ENCODE peak calls at places on chromosomes 4 and X, in four cellular contexts. A is ascending aorta; P is AG08395; E is naive thymus-derived CD8-positive, alpha-beta T cell. Y is an unnamed sample.

GRCh38 chrX:154120567-154120966 is 23.1 kb upstream of the MECP2 start:
- DNase-seq in A (no peak), P (no peak), E (no peak), Y (no peak)

GRCh38 chr4:757111-757510 is 51.5 kb downstream of the PCGF3 start:
- DNase-seq in A (no peak), P (no peak), E (no peak), Y (no peak)

GRCh38 chr4:48752726-48753125 is 27.4 kb downstream of the FRYL start:
- DNase-seq in A (no peak), P (no peak), E (no peak), Y (peak; percentile 73)

GRCh38 chrX:104697264-104697663 is 131.3 kb downstream of the IL1RAPL2 start:
- DNase-seq in A (no peak), P (no peak), E (no peak), Y (peak; percentile 14)

GRCh38 chr4:42280327-42281095 is 116.8 kb upstream of the SHISA3 start:
- DNase-seq in A (no peak), P (peak; percentile 34), E (no peak), Y (peak; percentile 53)

GRCh38 chrX:134631404-134632346 is 26.6 kb downstream of the PLAC1 start:
- DNase-seq in A (no peak), P (peak; percentile 71), E (no peak), Y (no peak)

GRCh38 chr4:133493776-133494175 is 344.7 kb downstream of the PCDH10 start:
- DNase-seq in A (no peak), P (no peak), E (no peak), Y (no peak)

GRCh38 chr4:40196724-40197281 is at the start of gene RHOH:
- DNase-seq in A (no peak), P (no peak), E (peak; percentile 94), Y (peak; percentile 89)

GRCh38 chr4:54473077-54473545 is 184.6 kb upstream of the KIT start:
- DNase-seq in A (no peak), P (peak; percentile 48), E (no peak), Y (no peak)

GRCh38 chrX:120036704-120037103 is 40.8 kb downstream of the RHOXF2B start:
- DNase-seq in A (no peak), P (no peak), E (no peak), Y (no peak)

GRCh38 chr4:98828801-98829200 is 100.1 kb downstream of the EIF4E start:
- DNase-seq in A (no peak), P (no peak), E (peak; percentile 63), Y (peak; percentile 23)

GRCh38 chrX:45755719-45756118 is 555.0 kb upstream of the DIPK2B start:
- DNase-seq in A (no peak), P (no peak), E (no peak), Y (no peak)

GRCh38 chr4:171812377-171813194 is 618 bp upstream of the GALNTL6 start:
- DNase-seq in A (no peak), P (peak; percentile 3), E (no peak), Y (peak; percentile 70)

GRCh38 chr4:100823066-100823992 is 305.5 kb upstream of the EMCN start:
- DNase-seq in A (no peak), P (no peak), E (no peak), Y (no peak)

GRCh38 chrX:1109580-1110119 is 102.8 kb downstream of the CRLF2 start:
- DNase-seq in A (no peak), P (no peak), E (no peak), Y (no peak)

GRCh38 chr4:118989098-118990080 is 100.7 kb downstream of the SYNPO2 start:
- DNase-seq in A (no peak), P (peak; percentile 80), E (no peak), Y (no peak)

GRCh38 chrX:21806691-21807090 is 32.7 kb upstream of the MBTPS2 start:
- DNase-seq in A (no peak), P (no peak), E (no peak), Y (no peak)

GRCh38 chr4:68077737-68078136 is 51.9 kb downstream of the TMPRSS11F start:
- DNase-seq in A (no peak), P (no peak), E (no peak), Y (no peak)

GRCh38 chrX:151875270-151876026 is 37.2 kb upstream of the MAGEA4 start:
- DNase-seq in A (no peak), P (no peak), E (no peak), Y (no peak)

GRCh38 chrX:149527705-149528104 is 13.1 kb upstream of the EOLA1 start:
- DNase-seq in A (no peak), P (peak; percentile 14), E (peak; percentile 65), Y (peak; percentile 76)

GRCh38 chr4:139222215-139222614 is 45.2 kb upstream of the ELF2 start:
- DNase-seq in A (no peak), P (no peak), E (no peak), Y (no peak)

GRCh38 chrX:132818638-132819037 is 139.8 kb downstream of the HS6ST2 start:
- DNase-seq in A (no peak), P (no peak), E (no peak), Y (no peak)

GRCh38 chr4:22129454-22130075 is 181.0 kb upstream of the KCNIP4 start:
- DNase-seq in A (no peak), P (peak; percentile 1), E (no peak), Y (peak; percentile 52)

GRCh38 chrX:135596495-135596894 is 76.0 kb downstream of the INTS6L start:
- DNase-seq in A (no peak), P (peak; percentile 38), E (peak; percentile 60), Y (peak; percentile 43)

GRCh38 chr4:8173641-8174242 is 15.1 kb upstream of the ABLIM2 start:
- DNase-seq in A (no peak), P (no peak), E (no peak), Y (no peak)

GRCh38 chr4:74424111-74424510 is 20.8 kb upstream of the AREG start:
- DNase-seq in A (no peak), P (no peak), E (no peak), Y (no peak)

GRCh38 chr4:26491449-26492170 is 1.3 kb upstream of the CCKAR start:
- DNase-seq in A (no peak), P (no peak), E (no peak), Y (no peak)

GRCh38 chrX:44785652-44786051 is 58.2 kb upstream of the DUSP21 start:
- DNase-seq in A (no peak), P (peak; percentile 76), E (no peak), Y (no peak)

GRCh38 chrX:42495139-42495538 is 282.8 kb downstream of the PPP1R2C start:
- DNase-seq in A (no peak), P (no peak), E (no peak), Y (no peak)

GRCh38 chr4:52657630-52658501 is 1.2 kb downstream of the USP46 start:
- DNase-seq in A (no peak), P (peak; percentile 20), E (peak; percentile 57), Y (no peak)

GRCh38 chr4:75306496-75306895 is 207.7 kb downstream of the RCHY1 start:
- DNase-seq in A (no peak), P (no peak), E (no peak), Y (no peak)

GRCh38 chr4:92791876-92792490 is 488.2 kb downstream of the GRID2 start:
- DNase-seq in A (no peak), P (no peak), E (no peak), Y (no peak)

GRCh38 chrX:65522739-65523372 is 11.7 kb downstream of the LAS1L start:
- DNase-seq in A (no peak), P (peak; percentile 37), E (no peak), Y (peak; percentile 29)

Y was measured in KBM-7.